ENCODE peak calls at places on chromosomes 4 and X, in seven cellular contexts. One of them, this sample, is unnamed.

GRCh38 chr4:76194325-76194724 is 19.3 kb downstream of the SCARB2 start:
- DNase-seq in ovary: no peak
- DNase-seq in Caco-2: no peak
- DNase-seq in fibroblast of mammary gland: peak
- DNase-seq in esophagus muscularis mucosa: peak
- DNase-seq in cardiac fibroblast: peak
- DNase-seq in dorsolateral prefrontal cortex: no peak
- DNase-seq in this sample: no peak

GRCh38 chr4:111631157-111631999 is 513.9 kb upstream of the FAM241A start:
- DNase-seq in ovary: no peak
- DNase-seq in Caco-2: peak
- DNase-seq in fibroblast of mammary gland: peak
- DNase-seq in esophagus muscularis mucosa: no peak
- DNase-seq in cardiac fibroblast: peak
- DNase-seq in dorsolateral prefrontal cortex: no peak
- DNase-seq in this sample: no peak

GRCh38 chr4:143389543-143390195 is 53.0 kb downstream of the GAB1 start:
- DNase-seq in ovary: no peak
- DNase-seq in Caco-2: no peak
- DNase-seq in fibroblast of mammary gland: peak
- DNase-seq in esophagus muscularis mucosa: no peak
- DNase-seq in cardiac fibroblast: peak
- DNase-seq in dorsolateral prefrontal cortex: no peak
- DNase-seq in this sample: no peak

GRCh38 chr4:10020871-10021676 is at the start of gene SLC2A9:
- DNase-seq in ovary: no peak
- DNase-seq in Caco-2: no peak
- DNase-seq in fibroblast of mammary gland: peak
- DNase-seq in esophagus muscularis mucosa: no peak
- DNase-seq in cardiac fibroblast: peak
- DNase-seq in dorsolateral prefrontal cortex: no peak
- DNase-seq in this sample: no peak

GRCh38 chr4:174071591-174071990 is 211.9 kb downstream of the FBXO8 start:
- DNase-seq in ovary: no peak
- DNase-seq in Caco-2: no peak
- DNase-seq in fibroblast of mammary gland: no peak
- DNase-seq in esophagus muscularis mucosa: no peak
- DNase-seq in cardiac fibroblast: no peak
- DNase-seq in dorsolateral prefrontal cortex: no peak
- DNase-seq in this sample: no peak

GRCh38 chrX:21800344-21800770 is 39.1 kb upstream of the MBTPS2 start:
- DNase-seq in ovary: no peak
- DNase-seq in Caco-2: no peak
- DNase-seq in fibroblast of mammary gland: peak
- DNase-seq in esophagus muscularis mucosa: no peak
- DNase-seq in cardiac fibroblast: peak
- DNase-seq in dorsolateral prefrontal cortex: no peak
- DNase-seq in this sample: no peak

GRCh38 chr4:76197971-76198410 is 15.6 kb downstream of the SCARB2 start:
- DNase-seq in ovary: peak
- DNase-seq in Caco-2: no peak
- DNase-seq in fibroblast of mammary gland: peak
- DNase-seq in esophagus muscularis mucosa: peak
- DNase-seq in cardiac fibroblast: peak
- DNase-seq in dorsolateral prefrontal cortex: peak
- DNase-seq in this sample: peak

GRCh38 chr4:123484291-123484926 is 87.8 kb downstream of the SPRY1 start:
- DNase-seq in ovary: no peak
- DNase-seq in Caco-2: no peak
- DNase-seq in fibroblast of mammary gland: no peak
- DNase-seq in esophagus muscularis mucosa: no peak
- DNase-seq in cardiac fibroblast: no peak
- DNase-seq in dorsolateral prefrontal cortex: no peak
- DNase-seq in this sample: no peak

GRCh38 chrX:23953908-23954269 is 46.1 kb downstream of the CXorf58 start:
- DNase-seq in ovary: no peak
- DNase-seq in Caco-2: no peak
- DNase-seq in fibroblast of mammary gland: no peak
- DNase-seq in esophagus muscularis mucosa: no peak
- DNase-seq in cardiac fibroblast: no peak
- DNase-seq in dorsolateral prefrontal cortex: no peak
- DNase-seq in this sample: peak

GRCh38 chrX:77444075-77444474 is 3.1 kb upstream of the FGF16 start:
- DNase-seq in ovary: no peak
- DNase-seq in Caco-2: no peak
- DNase-seq in fibroblast of mammary gland: peak
- DNase-seq in esophagus muscularis mucosa: no peak
- DNase-seq in cardiac fibroblast: no peak
- DNase-seq in dorsolateral prefrontal cortex: no peak
- DNase-seq in this sample: no peak

GRCh38 chrX:77446840-77447239 is 349 bp upstream of the FGF16 start:
- DNase-seq in ovary: no peak
- DNase-seq in Caco-2: no peak
- DNase-seq in fibroblast of mammary gland: peak
- DNase-seq in esophagus muscularis mucosa: no peak
- DNase-seq in cardiac fibroblast: no peak
- DNase-seq in dorsolateral prefrontal cortex: no peak
- DNase-seq in this sample: peak

GRCh38 chrX:77447339-77448149 is at the start of gene FGF16:
- DNase-seq in ovary: no peak
- DNase-seq in Caco-2: no peak
- DNase-seq in fibroblast of mammary gland: peak
- DNase-seq in esophagus muscularis mucosa: no peak
- DNase-seq in cardiac fibroblast: no peak
- DNase-seq in dorsolateral prefrontal cortex: no peak
- DNase-seq in this sample: peak

GRCh38 chrX:77448170-77448569 is 981 bp downstream of the FGF16 start:
- DNase-seq in ovary: no peak
- DNase-seq in Caco-2: no peak
- DNase-seq in fibroblast of mammary gland: no peak
- DNase-seq in esophagus muscularis mucosa: no peak
- DNase-seq in cardiac fibroblast: no peak
- DNase-seq in dorsolateral prefrontal cortex: no peak
- DNase-seq in this sample: no peak

DNA sequence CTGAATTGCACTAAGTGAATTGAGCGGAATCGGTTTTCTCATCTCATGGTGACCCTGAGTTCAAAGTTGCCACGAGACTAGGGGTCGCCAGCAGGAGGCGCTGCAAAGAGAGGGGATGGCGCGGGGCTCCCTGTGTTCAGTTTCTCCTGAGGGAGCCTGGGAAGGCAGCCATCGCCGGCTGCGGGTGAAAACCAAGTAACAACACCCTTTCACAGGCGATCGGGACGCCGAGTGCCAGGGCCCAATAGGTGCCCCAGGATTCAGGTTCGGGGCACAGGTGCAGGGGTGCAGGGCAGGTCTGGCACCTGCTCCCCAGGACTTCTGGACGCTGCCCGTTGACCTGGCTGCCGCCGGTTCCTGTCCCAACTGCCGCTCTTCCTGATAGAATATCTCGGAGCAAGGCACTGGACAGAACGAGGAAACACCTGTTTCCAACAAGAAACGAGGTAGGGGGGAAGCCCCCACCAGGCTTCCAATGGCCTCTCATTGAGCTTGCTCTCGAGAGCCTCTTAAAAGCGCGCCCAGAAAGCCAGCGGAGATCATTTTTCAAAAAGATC is 1.1 kb upstream of the FGF16 start:
- DNase-seq in ovary: no peak
- DNase-seq in Caco-2: no peak
- DNase-seq in fibroblast of mammary gland: no peak
- DNase-seq in esophagus muscularis mucosa: no peak
- DNase-seq in cardiac fibroblast: no peak
- DNase-seq in dorsolateral prefrontal cortex: no peak
- DNase-seq in this sample: peak
- TF ChIP-seq CTCF in ovary: no peak
- TF ChIP-seq CTCF in Caco-2: no peak
- TF ChIP-seq CTCF in fibroblast of mammary gland: no peak
- TF ChIP-seq CTCF in esophagus muscularis mucosa: no peak
- TF ChIP-seq CTCF in cardiac fibroblast: peak
- TF ChIP-seq CTCF in dorsolateral prefrontal cortex: no peak
- TF ChIP-seq CTCF in this sample: peak

GRCh38 chrX:109393859-109394258 is 88.0 kb downstream of the GUCY2F start:
- DNase-seq in ovary: no peak
- DNase-seq in Caco-2: peak
- DNase-seq in fibroblast of mammary gland: peak
- DNase-seq in esophagus muscularis mucosa: no peak
- DNase-seq in cardiac fibroblast: peak
- DNase-seq in dorsolateral prefrontal cortex: no peak
- DNase-seq in this sample: no peak
- TF ChIP-seq CTCF in ovary: no peak
- TF ChIP-seq CTCF in Caco-2: no peak
- TF ChIP-seq CTCF in fibroblast of mammary gland: peak
- TF ChIP-seq CTCF in esophagus muscularis mucosa: no peak
- TF ChIP-seq CTCF in cardiac fibroblast: no peak
- TF ChIP-seq CTCF in dorsolateral prefrontal cortex: no peak
- TF ChIP-seq CTCF in this sample: no peak

GRCh38 chrX:155666741-155667140 is 54.0 kb upstream of the TMLHE start:
- DNase-seq in ovary: no peak
- DNase-seq in Caco-2: no peak
- DNase-seq in fibroblast of mammary gland: no peak
- DNase-seq in esophagus muscularis mucosa: no peak
- DNase-seq in cardiac fibroblast: no peak
- DNase-seq in dorsolateral prefrontal cortex: no peak
- DNase-seq in this sample: no peak

DNA sequence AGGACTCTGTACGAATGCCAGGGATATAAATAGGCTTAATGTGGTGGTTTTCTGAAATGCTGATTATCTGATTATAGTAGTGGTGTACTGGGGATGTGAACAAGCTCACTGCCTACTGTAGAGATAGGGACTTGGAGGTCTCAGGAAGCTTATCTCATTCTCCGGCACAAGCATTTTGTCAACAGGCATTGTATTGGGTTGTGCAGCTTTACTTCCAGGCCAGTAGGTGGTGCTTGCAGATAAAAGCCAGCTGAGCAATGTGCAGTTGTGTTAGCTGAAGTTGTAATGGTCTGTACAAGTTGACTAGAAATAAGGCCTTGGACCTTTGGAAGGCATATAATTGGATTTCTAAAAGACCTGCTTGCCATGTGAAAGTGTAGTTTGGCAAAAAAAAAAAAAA is 49.5 kb upstream of the TMLHE start:
- DNase-seq in ovary: no peak
- DNase-seq in Caco-2: no peak
- DNase-seq in fibroblast of mammary gland: peak
- DNase-seq in esophagus muscularis mucosa: no peak
- DNase-seq in cardiac fibroblast: peak
- DNase-seq in dorsolateral prefrontal cortex: no peak
- DNase-seq in this sample: no peak
- TF ChIP-seq CTCF in ovary: no peak
- TF ChIP-seq CTCF in Caco-2: no peak
- TF ChIP-seq CTCF in fibroblast of mammary gland: peak
- TF ChIP-seq CTCF in esophagus muscularis mucosa: no peak
- TF ChIP-seq CTCF in cardiac fibroblast: peak
- TF ChIP-seq CTCF in dorsolateral prefrontal cortex: no peak
- TF ChIP-seq CTCF in this sample: no peak

GRCh38 chr4:2673157-2673556 is 83.0 kb downstream of the TNIP2 start:
- DNase-seq in ovary: no peak
- DNase-seq in Caco-2: no peak
- DNase-seq in fibroblast of mammary gland: peak
- DNase-seq in esophagus muscularis mucosa: no peak
- DNase-seq in cardiac fibroblast: no peak
- DNase-seq in dorsolateral prefrontal cortex: no peak
- DNase-seq in this sample: no peak
- TF ChIP-seq CTCF in ovary: no peak
- TF ChIP-seq CTCF in Caco-2: peak
- TF ChIP-seq CTCF in fibroblast of mammary gland: peak
- TF ChIP-seq CTCF in esophagus muscularis mucosa: peak
- TF ChIP-seq CTCF in cardiac fibroblast: peak
- TF ChIP-seq CTCF in dorsolateral prefrontal cortex: peak
- TF ChIP-seq CTCF in this sample: no peak

This sample was measured in activated CD8-positive, alpha-beta T cell treated with anti-CD3 and anti-CD28 coated beads for 36 hours.